ENCODE peak calls at places on chromosome 6, in five cellular contexts. One of them, this sample, is unnamed.

GRCh38 chr6:130215526-130215925 is 7.2 kb downstream of the SAMD3 start:
- DNase-seq in prostate gland: no peak
- DNase-seq in body of pancreas: no peak
- DNase-seq in upper lobe of right lung: no peak
- DNase-seq in heart left ventricle: no peak
- DNase-seq in this sample: no peak

GRCh38 chr6:21808551-21809181 is 215.1 kb downstream of the SOX4 start:
- DNase-seq in prostate gland: peak; percentile 16
- DNase-seq in upper lobe of right lung: no peak
- DNase-seq in heart left ventricle: no peak
- DNase-seq in body of pancreas: no peak
- DNase-seq in this sample: peak; percentile 74

GRCh38 chr6:109053285-109053684 is 41.4 kb downstream of the SESN1 start:
- DNase-seq in upper lobe of right lung: no peak
- DNase-seq in prostate gland: no peak
- DNase-seq in heart left ventricle: no peak
- DNase-seq in body of pancreas: no peak
- DNase-seq in this sample: no peak

GRCh38 chr6:73216859-73217258 is 8.4 kb downstream of the KHDC1L start:
- DNase-seq in upper lobe of right lung: no peak
- DNase-seq in heart left ventricle: no peak
- DNase-seq in body of pancreas: no peak
- DNase-seq in prostate gland: no peak
- DNase-seq in this sample: no peak

GRCh38 chr6:129643968-129644367 is 66.0 kb downstream of the ARHGAP18 start:
- DNase-seq in prostate gland: no peak
- DNase-seq in heart left ventricle: no peak
- DNase-seq in upper lobe of right lung: no peak
- DNase-seq in body of pancreas: no peak
- DNase-seq in this sample: no peak

GRCh38 chr6:32074996-32075532 is 34.1 kb downstream of the TNXB start:
- DNase-seq in prostate gland: no peak
- DNase-seq in body of pancreas: no peak
- DNase-seq in upper lobe of right lung: no peak
- DNase-seq in heart left ventricle: no peak
- DNase-seq in this sample: peak; percentile 69

GRCh38 chr6:36374956-36375355 is 12.5 kb downstream of the ETV7 start:
- DNase-seq in prostate gland: no peak
- DNase-seq in heart left ventricle: no peak
- DNase-seq in body of pancreas: no peak
- DNase-seq in upper lobe of right lung: no peak
- DNase-seq in this sample: no peak

GRCh38 chr6:30260036-30260504 is 46.9 kb upstream of the TRIM26 start:
- DNase-seq in upper lobe of right lung: peak; percentile 66
- DNase-seq in prostate gland: peak; percentile 5
- DNase-seq in body of pancreas: no peak
- DNase-seq in heart left ventricle: peak; percentile 58
- DNase-seq in this sample: no peak

GRCh38 chr6:73372516-73372915 is 2.8 kb upstream of the OOEP start:
- DNase-seq in prostate gland: no peak
- DNase-seq in heart left ventricle: no peak
- DNase-seq in upper lobe of right lung: no peak
- DNase-seq in body of pancreas: no peak
- DNase-seq in this sample: no peak

GRCh38 chr6:16243664-16244063 is 5.3 kb downstream of the GMPR start:
- DNase-seq in upper lobe of right lung: no peak
- DNase-seq in heart left ventricle: no peak
- DNase-seq in prostate gland: no peak
- DNase-seq in body of pancreas: no peak
- DNase-seq in this sample: no peak

GRCh38 chr6:70281923-70282902 is 20.7 kb downstream of the COL9A1 start:
- DNase-seq in upper lobe of right lung: no peak
- DNase-seq in body of pancreas: peak; percentile 17
- DNase-seq in prostate gland: no peak
- DNase-seq in heart left ventricle: peak; percentile 65
- DNase-seq in this sample: no peak

GRCh38 chr6:29442670-29443184 is 3.6 kb downstream of the OR10C1 start:
- DNase-seq in heart left ventricle: no peak
- DNase-seq in upper lobe of right lung: no peak
- DNase-seq in body of pancreas: no peak
- DNase-seq in prostate gland: no peak
- DNase-seq in this sample: no peak

GRCh38 chr6:11023032-11023431 is 21.1 kb downstream of the ELOVL2 start:
- DNase-seq in body of pancreas: no peak
- DNase-seq in upper lobe of right lung: no peak
- DNase-seq in prostate gland: no peak
- DNase-seq in heart left ventricle: no peak
- DNase-seq in this sample: no peak

GRCh38 chr6:19107468-19107867 is 720.3 kb downstream of the RNF144B start:
- DNase-seq in upper lobe of right lung: no peak
- DNase-seq in body of pancreas: no peak
- DNase-seq in prostate gland: no peak
- DNase-seq in heart left ventricle: no peak
- DNase-seq in this sample: no peak

GRCh38 chr6:114342086-114342825 is 567 bp downstream of the HS3ST5 start:
- DNase-seq in body of pancreas: peak; percentile 12
- DNase-seq in upper lobe of right lung: peak; percentile 62
- DNase-seq in heart left ventricle: no peak
- DNase-seq in prostate gland: no peak
- DNase-seq in this sample: peak; percentile 45

GRCh38 chr6:26240981-26241770 is 123.8 kb upstream of the BTN3A2 start:
- DNase-seq in heart left ventricle: no peak
- DNase-seq in body of pancreas: no peak
- DNase-seq in upper lobe of right lung: no peak
- DNase-seq in prostate gland: no peak
- DNase-seq in this sample: no peak

GRCh38 chr6:80545323-80545722 is 438.9 kb downstream of the BCKDHB start:
- DNase-seq in heart left ventricle: no peak
- DNase-seq in prostate gland: no peak
- DNase-seq in upper lobe of right lung: no peak
- DNase-seq in body of pancreas: no peak
- DNase-seq in this sample: no peak

GRCh38 chr6:124962617-124963415 is 579 bp downstream of the RNF217 start:
- DNase-seq in upper lobe of right lung: peak; percentile 79
- DNase-seq in body of pancreas: peak; percentile 49
- DNase-seq in prostate gland: peak; percentile 41
- DNase-seq in heart left ventricle: peak; percentile 72
- DNase-seq in this sample: peak; percentile 46

GRCh38 chr6:140537211-140537610 is 1162.8 kb upstream of the CITED2 start:
- DNase-seq in heart left ventricle: no peak
- DNase-seq in prostate gland: no peak
- DNase-seq in body of pancreas: no peak
- DNase-seq in upper lobe of right lung: no peak
- DNase-seq in this sample: peak; percentile 4

GRCh38 chr6:169427856-169428255 is 174.2 kb upstream of the THBS2 start:
- DNase-seq in upper lobe of right lung: no peak
- DNase-seq in body of pancreas: no peak
- DNase-seq in heart left ventricle: no peak
- DNase-seq in prostate gland: no peak
- DNase-seq in this sample: peak; percentile 57

DNA sequence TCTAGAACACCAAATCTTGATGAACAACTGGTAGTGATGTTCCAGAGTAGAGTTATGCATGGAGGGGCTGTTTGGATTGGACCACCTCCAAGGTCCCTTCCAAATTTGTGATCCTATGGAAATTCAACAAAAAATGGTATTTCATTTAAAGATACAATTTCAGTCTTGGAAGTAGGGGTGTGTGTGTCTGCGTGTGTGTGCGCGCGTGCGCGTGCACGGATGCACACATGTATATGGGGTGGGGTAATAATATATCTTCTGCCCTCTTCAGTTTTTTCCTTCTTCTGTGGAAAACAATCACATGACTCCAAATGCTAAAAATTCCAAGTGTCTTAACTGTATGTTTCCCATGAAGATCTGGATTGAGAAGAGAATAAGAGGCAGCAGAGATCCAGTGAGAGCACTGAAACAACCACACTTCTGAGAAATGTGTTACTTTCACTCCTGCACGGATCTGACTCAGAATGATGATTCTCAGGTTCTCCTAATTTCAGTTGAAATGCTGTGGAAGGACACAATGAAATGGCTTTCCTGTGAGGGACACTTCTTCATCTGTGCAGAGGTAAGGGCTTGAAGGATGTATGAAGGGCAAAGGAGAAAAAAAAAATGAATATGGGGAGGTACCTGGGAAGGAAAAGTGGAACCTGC is 10.6 kb upstream of the IL17F start:
- DNase-seq in upper lobe of right lung: no peak
- DNase-seq in heart left ventricle: no peak
- DNase-seq in prostate gland: no peak
- DNase-seq in body of pancreas: no peak
- DNase-seq in this sample: no peak
- H3K4me1 ChIP-seq in upper lobe of right lung: no peaks in the 10 kb centered on the region
- H3K4me1 ChIP-seq in heart left ventricle: no peaks in the 10 kb centered on the region
- H3K4me1 ChIP-seq in prostate gland: no peaks in the 10 kb centered on the region
- H3K4me1 ChIP-seq in body of pancreas: no peaks in the 10 kb centered on the region
- H3K4me1 ChIP-seq in this sample: no peaks in the 10 kb centered on the region

DNA sequence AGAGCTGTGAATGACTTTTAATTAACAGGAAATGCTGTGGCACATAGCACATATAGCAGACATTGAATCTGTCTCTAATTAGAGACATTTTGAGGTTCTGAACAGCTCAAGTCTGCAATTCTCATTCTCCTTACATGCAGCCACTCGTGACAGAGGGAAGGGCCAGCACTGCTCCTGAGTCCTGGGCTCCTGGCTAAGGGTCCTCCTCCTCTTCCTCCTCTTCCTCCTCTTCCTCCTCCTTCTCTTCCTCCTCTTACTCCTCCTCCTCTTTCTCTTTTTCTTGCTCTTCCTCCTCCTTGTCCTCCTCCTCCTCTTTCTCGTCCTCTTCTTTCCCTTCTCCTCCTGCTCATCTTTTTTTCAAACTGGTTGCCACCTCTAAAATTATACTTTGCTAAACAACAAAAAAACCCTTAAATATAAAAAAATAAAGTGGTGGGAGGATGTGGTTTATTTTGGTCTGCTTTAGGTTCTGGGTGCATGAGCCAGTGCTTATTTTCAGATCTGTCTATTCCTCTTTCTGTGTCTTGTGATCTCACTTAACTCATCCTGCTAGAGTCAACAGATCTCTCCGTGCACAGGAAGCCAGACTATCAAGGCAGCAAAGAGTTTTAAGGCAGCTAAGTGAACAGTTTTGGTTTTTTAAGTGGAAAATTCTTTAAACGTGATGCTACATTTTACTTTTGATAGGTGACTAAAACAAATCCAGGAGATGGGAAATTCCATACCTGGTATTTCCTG is 159.3 kb downstream of the CD83 start:
- DNase-seq in upper lobe of right lung: no peak
- DNase-seq in heart left ventricle: no peak
- DNase-seq in prostate gland: no peak
- DNase-seq in body of pancreas: no peak
- DNase-seq in this sample: no peak
- H3K4me3 ChIP-seq in upper lobe of right lung: no peak overlapping the region
- H3K4me3 ChIP-seq in heart left ventricle: no peak overlapping the region
- H3K4me3 ChIP-seq in prostate gland: no peak overlapping the region
- H3K4me3 ChIP-seq in body of pancreas: no peak overlapping the region
- H3K4me3 ChIP-seq in this sample: no peak overlapping the region

DNA sequence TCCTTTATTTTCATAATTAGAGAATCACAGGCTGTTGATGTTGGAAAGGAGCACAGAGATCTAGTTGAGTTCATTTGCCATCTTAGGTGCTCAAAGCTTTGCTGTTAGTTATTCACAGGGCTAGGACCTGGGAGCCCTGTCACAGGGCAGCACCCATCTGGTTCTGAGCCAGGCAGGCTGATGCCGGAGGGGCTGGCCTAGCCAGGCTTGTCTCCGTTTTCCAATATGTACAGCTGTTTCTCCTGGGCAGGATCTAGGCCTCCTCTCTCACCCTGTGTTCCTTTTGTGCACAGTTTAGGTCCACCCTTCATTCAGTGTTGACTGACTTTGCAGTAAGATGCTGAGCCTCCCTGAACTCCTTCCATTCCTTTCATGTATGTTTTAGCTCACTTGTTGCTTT is 33.4 kb downstream of the LRRC1 start:
- DNase-seq in heart left ventricle: no peak
- DNase-seq in prostate gland: no peak
- DNase-seq in body of pancreas: peak; percentile 24
- DNase-seq in upper lobe of right lung: no peak
- DNase-seq in this sample: peak; percentile 27
- H3K4me1 ChIP-seq in heart left ventricle: peaks cover 10% of the 10 kb centered on the region
- H3K4me1 ChIP-seq in prostate gland: no peaks in the 10 kb centered on the region
- H3K4me1 ChIP-seq in body of pancreas: peaks cover 35% of the 10 kb centered on the region
- H3K4me1 ChIP-seq in upper lobe of right lung: no peaks in the 10 kb centered on the region
- H3K4me1 ChIP-seq in this sample: peaks cover 3% of the 10 kb centered on the region

GRCh38 chr6:139131736-139132285 is 3.1 kb upstream of the HECA start:
- DNase-seq in prostate gland: no peak
- DNase-seq in upper lobe of right lung: no peak
- DNase-seq in heart left ventricle: no peak
- DNase-seq in body of pancreas: no peak
- DNase-seq in this sample: no peak
- H3K4me3 ChIP-seq in prostate gland: no peak overlapping the region
- H3K4me3 ChIP-seq in upper lobe of right lung: no peak overlapping the region
- H3K4me3 ChIP-seq in heart left ventricle: no peak overlapping the region
- H3K4me3 ChIP-seq in body of pancreas: no peak overlapping the region
- H3K4me3 ChIP-seq in this sample: no peak overlapping the region

DNA sequence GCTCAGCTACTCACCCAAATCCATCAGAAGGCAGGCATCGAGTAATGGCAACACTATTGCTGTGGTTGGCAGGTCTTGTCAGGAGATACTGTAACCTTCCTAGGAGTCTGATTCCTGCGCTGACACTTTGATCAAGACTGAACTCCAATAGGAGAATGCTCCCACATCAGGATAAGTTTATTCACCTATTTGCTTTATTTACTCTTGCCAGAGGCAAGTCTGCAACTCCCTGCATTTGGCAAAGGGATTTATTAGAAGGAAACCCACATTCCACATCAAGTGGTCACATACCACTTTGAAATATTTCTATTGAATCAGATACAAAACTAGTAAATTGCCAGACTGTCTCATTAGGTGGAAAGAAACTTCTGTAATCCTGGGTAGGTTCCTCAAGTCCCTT is 43.5 kb downstream of the ZFAND3 start:
- DNase-seq in upper lobe of right lung: no peak
- DNase-seq in prostate gland: no peak
- DNase-seq in body of pancreas: no peak
- DNase-seq in heart left ventricle: no peak
- DNase-seq in this sample: no peak
- H3K4me1 ChIP-seq in upper lobe of right lung: peaks cover 25% of the 10 kb centered on the region
- H3K4me1 ChIP-seq in prostate gland: no peaks in the 10 kb centered on the region
- H3K4me1 ChIP-seq in body of pancreas: peaks cover 33% of the 10 kb centered on the region
- H3K4me1 ChIP-seq in heart left ventricle: peaks cover 38% of the 10 kb centered on the region
- H3K4me1 ChIP-seq in this sample: no peaks in the 10 kb centered on the region

This sample was measured in SJCRH30.